ENCODE peak calls at places on chromosomes 5 and 9, in five cellular contexts. K is type B pancreatic cell, F is uterus, P is stomach, Y is H9. B is an unnamed sample.

GRCh38 chr9:81492710-81493447 is 196.5 kb downstream of the TLE1 start:
- DNase-seq in K (no peak), P (no peak), Y (no peak), F (no peak), B (no peak)

GRCh38 chr9:121652037-121652837 is 803 bp downstream of the DAB2IP start:
- DNase-seq in F (peak), P (peak), K (peak), Y (peak), B (no peak)

GRCh38 chr9:77751341-77752091 is 103.4 kb upstream of the GNA14 start:
- DNase-seq in K (no peak), Y (peak), P (no peak), F (peak), B (no peak)

GRCh38 chr9:130500340-130500771 is 55.6 kb downstream of the ASS1 start:
- DNase-seq in P (no peak), Y (no peak), K (no peak), F (no peak), B (no peak)

GRCh38 chr5:116516021-116516420 is 58.6 kb downstream of the SEMA6A start:
- DNase-seq in Y (no peak), P (no peak), F (no peak), K (no peak), B (no peak)

GRCh38 chr9:134339183-134339806 is 13.0 kb downstream of the RXRA start:
- DNase-seq in Y (no peak), F (no peak), P (peak), K (no peak), B (no peak)

GRCh38 chr5:42874621-42875198 is 63.0 kb upstream of the SELENOP start:
- DNase-seq in K (no peak), Y (no peak), P (no peak), F (no peak), B (no peak)

GRCh38 chr9:121997791-121998190 is 95.3 kb downstream of the TTLL11 start:
- DNase-seq in K (no peak), F (peak), P (no peak), Y (no peak), B (no peak)

GRCh38 chr5:18720002-18720401 is 1085.7 kb downstream of the TAF11L14 start:
- DNase-seq in P (no peak), K (no peak), Y (no peak), F (no peak), B (no peak)

GRCh38 chr5:113179156-113179555 is 202.6 kb downstream of the DCP2 start:
- DNase-seq in Y (no peak), F (no peak), P (no peak), K (no peak), B (no peak)

GRCh38 chr5:94376672-94377345 is 241.6 kb downstream of the KIAA0825 start:
- DNase-seq in P (no peak), Y (no peak), K (no peak), F (no peak), B (no peak)

GRCh38 chr9:21616082-21616778 is 134.1 kb upstream of the IFNE start:
- DNase-seq in P (no peak), K (no peak), F (no peak), Y (no peak), B (no peak)

GRCh38 chr9:81661339-81661738 is 28.0 kb downstream of the TLE1 start:
- DNase-seq in Y (no peak), K (no peak), F (no peak), P (no peak), B (no peak)

DNA sequence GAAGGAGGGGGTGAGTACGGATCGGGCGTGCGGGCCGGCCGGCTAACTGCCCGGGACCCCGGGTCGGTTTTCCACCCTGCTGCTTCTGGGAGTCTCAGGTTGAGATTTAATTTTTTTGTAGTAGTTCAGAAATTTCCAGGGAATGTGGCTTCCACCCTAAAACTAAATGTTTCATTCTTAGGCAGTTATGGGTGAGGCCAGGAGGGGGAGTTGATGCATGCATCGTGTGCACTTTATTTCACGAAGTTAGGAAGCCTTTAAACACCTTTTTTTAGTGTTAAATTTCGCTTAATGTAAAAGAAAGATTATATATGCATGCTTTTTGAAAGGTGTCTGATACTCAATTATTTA is 914 bp downstream of the CDK9 start:
- DNase-seq in F (no peak), P (no peak), K (no peak), Y (no peak), B (no peak)
- TF ChIP-seq CTCF in F (peak), P (no peak), K (peak), Y (peak), B (peak)

GRCh38 chr5:15796096-15796495 is 296.1 kb downstream of the FBXL7 start:
- DNase-seq in P (no peak), Y (no peak), K (no peak), F (no peak), B (no peak)

GRCh38 chr5:15796557-15796956 is 296.6 kb downstream of the FBXL7 start:
- DNase-seq in K (no peak), F (no peak), Y (no peak), P (no peak), B (no peak)

GRCh38 chr5:15797116-15797515 is 297.1 kb downstream of the FBXL7 start:
- DNase-seq in P (no peak), Y (no peak), F (no peak), K (no peak), B (no peak)

GRCh38 chr5:15791859-15792258 is 291.9 kb downstream of the FBXL7 start:
- DNase-seq in P (no peak), F (no peak), Y (no peak), K (no peak), B (no peak)

DNA sequence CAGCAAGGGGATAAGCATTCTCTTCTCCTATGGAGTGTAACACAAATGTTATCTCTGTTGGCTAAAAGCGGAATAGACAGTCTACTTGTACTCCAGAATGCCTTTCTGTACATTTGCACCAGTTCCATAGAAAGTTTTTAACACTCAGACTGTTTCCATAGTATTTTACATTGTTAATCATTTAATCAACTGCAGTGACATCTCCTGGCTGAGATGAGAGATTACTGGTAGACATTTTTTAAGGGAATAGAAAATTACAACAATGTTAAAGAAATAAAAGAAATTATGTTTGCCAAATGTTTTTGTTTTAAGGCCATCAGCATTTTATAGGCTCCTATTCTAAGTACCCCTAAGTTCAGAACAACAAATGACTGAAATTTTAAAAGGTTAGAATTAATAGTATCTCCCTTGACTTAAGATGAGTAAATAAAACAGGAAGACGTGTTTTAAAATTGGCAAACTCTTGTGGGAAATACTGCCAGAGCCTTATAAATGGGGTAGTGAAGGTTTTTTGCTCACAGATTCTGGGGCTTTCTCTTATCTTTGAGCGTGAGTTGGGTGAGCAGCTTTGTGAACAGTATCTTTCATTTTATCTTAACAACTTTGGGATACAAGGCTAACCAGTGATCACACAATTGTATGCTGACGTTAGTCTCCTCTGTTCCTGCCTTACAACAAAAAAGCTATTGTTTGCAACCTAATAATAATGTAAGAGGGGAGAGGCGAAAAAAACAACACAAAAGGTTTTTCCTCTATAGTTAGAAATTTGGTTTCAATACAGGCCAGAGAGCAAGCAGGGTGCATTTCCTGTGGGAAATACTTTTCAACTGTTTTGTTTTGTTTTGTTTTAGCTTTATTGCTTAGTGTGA is 294.4 kb downstream of the FBXL7 start:
- DNase-seq in F (no peak), K (no peak), P (no peak), Y (no peak), B (no peak)
- TF ChIP-seq CTCF in F (no peak), K (peak), P (no peak), Y (peak), B (peak)

GRCh38 chr9:137086531-137087408 is at the start of gene MAN1B1:
- DNase-seq in K (peak), Y (peak), F (peak), P (peak), B (peak)
- TF ChIP-seq CTCF in K (no peak), Y (no peak), F (peak), P (no peak), B (no peak)

DNA sequence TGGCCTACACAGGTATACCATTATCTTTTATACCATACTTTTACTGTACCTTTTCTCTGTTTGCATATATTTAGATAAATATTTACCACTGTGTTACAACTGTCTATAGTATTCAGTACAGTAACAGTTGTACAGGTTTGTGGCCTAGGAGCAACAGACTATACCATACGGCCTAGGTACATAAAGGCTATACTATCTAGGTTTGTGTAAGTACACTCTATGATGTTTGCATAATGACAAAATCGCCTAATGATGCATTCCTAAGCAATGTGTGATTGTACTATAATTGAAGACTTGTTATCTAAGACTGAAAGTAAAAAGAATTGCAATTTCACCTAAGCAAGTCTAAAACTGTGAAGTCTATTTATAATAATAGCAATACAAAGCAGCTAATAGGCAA is 3.9 kb downstream of the C9orf72 start:
- DNase-seq in Y (no peak), K (no peak), P (no peak), F (no peak), B (no peak)
- TF ChIP-seq CTCF in Y (no peak), K (no peak), P (no peak), F (no peak), B (no peak)

GRCh38 chr5:1494780-1495524 is 28.8 kb downstream of the LPCAT1 start:
- DNase-seq in P (peak), F (no peak), Y (no peak), K (no peak), B (no peak)
- TF ChIP-seq CTCF in P (no peak), F (no peak), Y (peak), K (no peak), B (no peak)

B was measured in osteocyte.